ENCODE peak calls at places on chromosome 4, in nine cellular contexts. S is WERI-Rb-1; U is HFF-Myc; X is LHCN-M2; W is activated CD4-positive, alpha-beta T cell treated with anti-CD3 and anti-CD28 coated beads, Interleukin-2, amount 50 U/mL, for 1 hour; T is fibroblast of the aortic adventitia; E is H7; K is T-helper 9 cell; F is DMS 273 treated with DMSO at 0.1 percent for 48 hours. J is an unnamed sample.

GRCh38 chr4:168615294-168615693 is 118.4 kb downstream of the PALLD start:
- DNase-seq in S (no peak), U (no peak), X (peak), W (no peak), T (peak), E (no peak), K (no peak), F (no peak), J (peak)

GRCh38 chr4:650951-651883 is 22.9 kb downstream of the ATP5ME start:
- DNase-seq in S (no peak), U (no peak), X (no peak), W (no peak), T (no peak), E (peak), K (no peak), F (no peak), J (no peak)

GRCh38 chr4:102449751-102450352 is 51.3 kb upstream of the NFKB1 start:
- DNase-seq in S (peak), U (no peak), X (peak), W (peak), T (peak), E (peak), K (peak), F (peak), J (peak)

GRCh38 chr4:53651142-53651720 is 59.9 kb upstream of the LNX1 start:
- DNase-seq in S (no peak), U (no peak), X (no peak), W (no peak), T (peak), E (no peak), K (no peak), F (no peak), J (no peak)

GRCh38 chr4:125311503-125311902 is 3.3 kb upstream of the FAT4 start:
- DNase-seq in S (no peak), U (no peak), X (no peak), W (no peak), T (no peak), E (no peak), K (no peak), F (no peak), J (no peak)

GRCh38 chr4:186621959-186622553 is 66.7 kb upstream of the MTNR1A start:
- DNase-seq in S (no peak), U (peak), X (peak), W (no peak), T (peak), E (no peak), K (no peak), F (no peak), J (peak)

GRCh38 chr4:104591505-104591904 is 96.8 kb upstream of the CXXC4 start:
- DNase-seq in S (peak), U (no peak), X (no peak), W (no peak), T (no peak), E (peak), K (no peak), F (no peak), J (no peak)

GRCh38 chr4:88630756-88631155 is 38.5 kb downstream of the HERC3 start:
- DNase-seq in S (no peak), U (no peak), X (peak), W (no peak), T (peak), E (no peak), K (no peak), F (no peak), J (peak)

GRCh38 chr4:41460641-41461040 is 77.3 kb upstream of the LIMCH1 start:
- DNase-seq in S (no peak), U (no peak), X (no peak), W (no peak), T (no peak), E (no peak), K (no peak), F (no peak), J (no peak)

GRCh38 chr4:666822-667544 is 7.1 kb downstream of the ATP5ME start:
- DNase-seq in S (no peak), U (no peak), X (no peak), W (no peak), T (no peak), E (no peak), K (no peak), F (no peak), J (no peak)

GRCh38 chr4:66590488-66591215 is 920.4 kb upstream of the EPHA5 start:
- DNase-seq in S (no peak), U (no peak), X (peak), W (no peak), T (peak), E (no peak), K (no peak), F (no peak), J (no peak)

GRCh38 chr4:82017680-82018079 is 356.1 kb downstream of the HNRNPD start:
- DNase-seq in S (no peak), U (peak), X (peak), W (no peak), T (peak), E (peak), K (no peak), F (no peak), J (peak)

GRCh38 chr4:6908397-6909112 is 1.1 kb upstream of the TBC1D14 start:
- DNase-seq in S (no peak), U (no peak), X (no peak), W (no peak), T (peak), E (peak), K (no peak), F (no peak), J (peak)

GRCh38 chr4:121696140-121696640 is 590 bp downstream of the ANXA5 start:
- DNase-seq in S (peak), U (no peak), X (peak), W (peak), T (peak), E (no peak), K (peak), F (peak), J (peak)

GRCh38 chr4:41287005-41287404 is 30.3 kb downstream of the UCHL1 start:
- DNase-seq in S (no peak), U (peak), X (peak), W (no peak), T (peak), E (no peak), K (no peak), F (no peak), J (no peak)

GRCh38 chr4:148007303-148007702 is 275.4 kb downstream of the ARHGAP10 start:
- DNase-seq in S (no peak), U (peak), X (peak), W (no peak), T (peak), E (no peak), K (no peak), F (no peak), J (peak)

GRCh38 chr4:41546638-41547037 is 8.7 kb downstream of the LIMCH1 start:
- DNase-seq in S (no peak), U (no peak), X (no peak), W (no peak), T (no peak), E (no peak), K (no peak), F (no peak), J (no peak)

GRCh38 chr4:32775049-32775448 is 2054.9 kb downstream of the PCDH7 start:
- DNase-seq in S (peak), U (no peak), X (no peak), W (no peak), T (peak), E (peak), K (no peak), F (no peak), J (no peak)

GRCh38 chr4:134756456-134756855 is 554.9 kb upstream of the PABPC4L start:
- DNase-seq in S (no peak), U (no peak), X (no peak), W (no peak), T (no peak), E (no peak), K (no peak), F (no peak), J (no peak)

GRCh38 chr4:69984030-69984443 is 11.7 kb upstream of the STATH start:
- DNase-seq in S (no peak), U (no peak), X (no peak), W (no peak), T (peak), E (no peak), K (no peak), F (no peak), J (no peak)

GRCh38 chr4:48642421-48643144 is 137.5 kb downstream of the FRYL start:
- DNase-seq in S (no peak), U (no peak), X (peak), W (no peak), T (peak), E (no peak), K (no peak), F (no peak), J (no peak)

GRCh38 chr4:76718806-76719205 is 179.1 kb downstream of the SOWAHB start:
- DNase-seq in S (peak), U (no peak), X (no peak), W (no peak), T (no peak), E (peak), K (no peak), F (no peak), J (no peak)

GRCh38 chr4:77773101-77773500 is 46.1 kb downstream of the CNOT6L start:
- DNase-seq in S (no peak), U (no peak), X (no peak), W (no peak), T (peak), E (no peak), K (no peak), F (no peak), J (no peak)

GRCh38 chr4:152663203-152664066 is 16.4 kb downstream of the TMEM154 start:
- DNase-seq in S (no peak), U (no peak), X (no peak), W (no peak), T (peak), E (no peak), K (no peak), F (no peak), J (no peak)

GRCh38 chr4:182294436-182294835 is 51.2 kb downstream of the TENM3 start:
- DNase-seq in S (no peak), U (no peak), X (no peak), W (no peak), T (peak), E (no peak), K (no peak), F (no peak), J (peak)

GRCh38 chr4:94536049-94536448 is 84.3 kb downstream of the PDLIM5 start:
- DNase-seq in S (peak), U (no peak), X (peak), W (no peak), T (no peak), E (no peak), K (no peak), F (peak), J (no peak)

GRCh38 chr4:149063007-149063406 is 620.8 kb upstream of the NR3C2 start:
- DNase-seq in S (no peak), U (no peak), X (peak), W (no peak), T (no peak), E (no peak), K (no peak), F (no peak), J (no peak)

GRCh38 chr4:82891728-82892466 is 944 bp upstream of the SEC31A start:
- DNase-seq in S (no peak), U (no peak), X (peak), W (no peak), T (peak), E (no peak), K (no peak), F (peak), J (peak)